ENCODE peak calls at places on chromosome 18, in six cellular contexts. One of them, this sample, is unnamed.

GRCh38 chr18:8548186-8548585 is 61.1 kb upstream of the RAB12 start:
- DNase-seq in mammary epithelial cell: peak
- DNase-seq in GM12864: no peak
- DNase-seq in dorsolateral prefrontal cortex: no peak
- DNase-seq in astrocyte: peak
- DNase-seq in SK-N-SH: no peak
- DNase-seq in this sample: peak

GRCh38 chr18:12038661-12039417 is 54.8 kb upstream of the ANKRD62 start:
- DNase-seq in mammary epithelial cell: peak
- DNase-seq in GM12864: no peak
- DNase-seq in dorsolateral prefrontal cortex: peak
- DNase-seq in astrocyte: peak
- DNase-seq in SK-N-SH: peak
- DNase-seq in this sample: peak

GRCh38 chr18:74148543-74149070 is 284 bp downstream of the TIMM21 start:
- DNase-seq in mammary epithelial cell: no peak
- DNase-seq in GM12864: no peak
- DNase-seq in dorsolateral prefrontal cortex: no peak
- DNase-seq in astrocyte: no peak
- DNase-seq in SK-N-SH: no peak
- DNase-seq in this sample: no peak

GRCh38 chr18:67515987-67516431 is 511 bp downstream of the DSEL start:
- DNase-seq in mammary epithelial cell: peak
- DNase-seq in GM12864: peak
- DNase-seq in dorsolateral prefrontal cortex: peak
- DNase-seq in astrocyte: peak
- DNase-seq in SK-N-SH: peak
- DNase-seq in this sample: peak

GRCh38 chr18:70245941-70246537 is 40.6 kb upstream of the RTTN start:
- DNase-seq in mammary epithelial cell: no peak
- DNase-seq in GM12864: no peak
- DNase-seq in dorsolateral prefrontal cortex: no peak
- DNase-seq in astrocyte: no peak
- DNase-seq in SK-N-SH: no peak
- DNase-seq in this sample: no peak

GRCh38 chr18:6683112-6683876 is 46.2 kb upstream of the ARHGAP28 start:
- DNase-seq in mammary epithelial cell: no peak
- DNase-seq in GM12864: no peak
- DNase-seq in dorsolateral prefrontal cortex: no peak
- DNase-seq in astrocyte: no peak
- DNase-seq in SK-N-SH: peak
- DNase-seq in this sample: no peak

GRCh38 chr18:48790226-48790863 is 160.4 kb downstream of the SMAD7 start:
- DNase-seq in mammary epithelial cell: no peak
- DNase-seq in GM12864: no peak
- DNase-seq in dorsolateral prefrontal cortex: peak
- DNase-seq in astrocyte: no peak
- DNase-seq in SK-N-SH: no peak
- DNase-seq in this sample: no peak

GRCh38 chr18:9950289-9951016 is 36.6 kb downstream of the VAPA start:
- DNase-seq in mammary epithelial cell: no peak
- DNase-seq in GM12864: no peak
- DNase-seq in dorsolateral prefrontal cortex: no peak
- DNase-seq in astrocyte: peak
- DNase-seq in SK-N-SH: no peak
- DNase-seq in this sample: peak

GRCh38 chr18:13893418-13893760 is 21.9 kb downstream of the MC2R start:
- DNase-seq in mammary epithelial cell: no peak
- DNase-seq in GM12864: peak
- DNase-seq in dorsolateral prefrontal cortex: no peak
- DNase-seq in astrocyte: no peak
- DNase-seq in SK-N-SH: no peak
- DNase-seq in this sample: no peak

GRCh38 chr18:23020555-23021294 is 87.6 kb downstream of the RBBP8 start:
- DNase-seq in mammary epithelial cell: no peak
- DNase-seq in GM12864: no peak
- DNase-seq in dorsolateral prefrontal cortex: no peak
- DNase-seq in astrocyte: no peak
- DNase-seq in SK-N-SH: no peak
- DNase-seq in this sample: no peak

GRCh38 chr18:68962623-68963022 is 164.7 kb downstream of the CCDC102B start:
- DNase-seq in mammary epithelial cell: peak
- DNase-seq in GM12864: no peak
- DNase-seq in dorsolateral prefrontal cortex: no peak
- DNase-seq in astrocyte: no peak
- DNase-seq in SK-N-SH: no peak
- DNase-seq in this sample: peak

GRCh38 chr18:9103488-9103887 is 989 bp downstream of the NDUFV2 start:
- DNase-seq in mammary epithelial cell: peak
- DNase-seq in GM12864: no peak
- DNase-seq in dorsolateral prefrontal cortex: no peak
- DNase-seq in astrocyte: no peak
- DNase-seq in SK-N-SH: no peak
- DNase-seq in this sample: no peak

GRCh38 chr18:58603365-58604067 is 25.4 kb downstream of the ALPK2 start:
- DNase-seq in mammary epithelial cell: no peak
- DNase-seq in GM12864: no peak
- DNase-seq in dorsolateral prefrontal cortex: no peak
- DNase-seq in astrocyte: peak
- DNase-seq in SK-N-SH: no peak
- DNase-seq in this sample: no peak

GRCh38 chr18:48345596-48345995 is 63.6 kb downstream of the ZBTB7C start:
- DNase-seq in mammary epithelial cell: no peak
- DNase-seq in GM12864: no peak
- DNase-seq in dorsolateral prefrontal cortex: no peak
- DNase-seq in astrocyte: no peak
- DNase-seq in SK-N-SH: no peak
- DNase-seq in this sample: peak

GRCh38 chr18:49690307-49690706 is 123.0 kb downstream of the ACAA2 start:
- DNase-seq in mammary epithelial cell: peak
- DNase-seq in GM12864: no peak
- DNase-seq in dorsolateral prefrontal cortex: no peak
- DNase-seq in astrocyte: peak
- DNase-seq in SK-N-SH: no peak
- DNase-seq in this sample: peak

GRCh38 chr18:58820251-58820650 is 44.4 kb upstream of the ZNF532 start:
- DNase-seq in mammary epithelial cell: no peak
- DNase-seq in GM12864: no peak
- DNase-seq in dorsolateral prefrontal cortex: no peak
- DNase-seq in astrocyte: no peak
- DNase-seq in SK-N-SH: no peak
- DNase-seq in this sample: no peak

GRCh38 chr18:49550621-49551020 is 11.2 kb upstream of the LIPG start:
- DNase-seq in mammary epithelial cell: no peak
- DNase-seq in GM12864: no peak
- DNase-seq in dorsolateral prefrontal cortex: no peak
- DNase-seq in astrocyte: no peak
- DNase-seq in SK-N-SH: no peak
- DNase-seq in this sample: no peak

GRCh38 chr18:1526996-1527395 is 622.3 kb downstream of the ADCYAP1 start:
- DNase-seq in mammary epithelial cell: no peak
- DNase-seq in GM12864: no peak
- DNase-seq in dorsolateral prefrontal cortex: no peak
- DNase-seq in astrocyte: no peak
- DNase-seq in SK-N-SH: no peak
- DNase-seq in this sample: no peak

GRCh38 chr18:36309436-36310391 is 12.2 kb downstream of the FHOD3 start:
- DNase-seq in mammary epithelial cell: peak
- DNase-seq in GM12864: no peak
- DNase-seq in dorsolateral prefrontal cortex: no peak
- DNase-seq in astrocyte: peak
- DNase-seq in SK-N-SH: peak
- DNase-seq in this sample: peak

GRCh38 chr18:1252534-1252933 is 347.9 kb downstream of the ADCYAP1 start:
- DNase-seq in mammary epithelial cell: no peak
- DNase-seq in GM12864: no peak
- DNase-seq in dorsolateral prefrontal cortex: no peak
- DNase-seq in astrocyte: no peak
- DNase-seq in SK-N-SH: no peak
- DNase-seq in this sample: no peak

GRCh38 chr18:10736984-10737383 is 211.2 kb downstream of the NAPG start:
- DNase-seq in mammary epithelial cell: no peak
- DNase-seq in GM12864: no peak
- DNase-seq in dorsolateral prefrontal cortex: no peak
- DNase-seq in astrocyte: no peak
- DNase-seq in SK-N-SH: no peak
- DNase-seq in this sample: no peak

GRCh38 chr18:72830109-72830508 is 37.7 kb downstream of the NETO1 start:
- DNase-seq in mammary epithelial cell: peak
- DNase-seq in GM12864: no peak
- DNase-seq in dorsolateral prefrontal cortex: peak
- DNase-seq in astrocyte: peak
- DNase-seq in SK-N-SH: no peak
- DNase-seq in this sample: peak

GRCh38 chr18:48408111-48408726 is 964 bp downstream of the ZBTB7C start:
- DNase-seq in mammary epithelial cell: no peak
- DNase-seq in GM12864: no peak
- DNase-seq in dorsolateral prefrontal cortex: no peak
- DNase-seq in astrocyte: no peak
- DNase-seq in SK-N-SH: peak
- DNase-seq in this sample: peak

GRCh38 chr18:70421471-70421870 is 132.6 kb downstream of the SOCS6 start:
- DNase-seq in mammary epithelial cell: peak
- DNase-seq in GM12864: no peak
- DNase-seq in dorsolateral prefrontal cortex: no peak
- DNase-seq in astrocyte: peak
- DNase-seq in SK-N-SH: no peak
- DNase-seq in this sample: peak

GRCh38 chr18:63155910-63156773 is 163.4 kb downstream of the BCL2 start:
- DNase-seq in mammary epithelial cell: no peak
- DNase-seq in GM12864: no peak
- DNase-seq in dorsolateral prefrontal cortex: no peak
- DNase-seq in astrocyte: no peak
- DNase-seq in SK-N-SH: no peak
- DNase-seq in this sample: no peak

GRCh38 chr18:63152791-63153190 is 166.8 kb downstream of the BCL2 start:
- DNase-seq in mammary epithelial cell: no peak
- DNase-seq in GM12864: no peak
- DNase-seq in dorsolateral prefrontal cortex: no peak
- DNase-seq in astrocyte: no peak
- DNase-seq in SK-N-SH: no peak
- DNase-seq in this sample: no peak

GRCh38 chr18:63155169-63155852 is 164.3 kb downstream of the BCL2 start:
- DNase-seq in mammary epithelial cell: no peak
- DNase-seq in GM12864: no peak
- DNase-seq in dorsolateral prefrontal cortex: no peak
- DNase-seq in astrocyte: no peak
- DNase-seq in SK-N-SH: peak
- DNase-seq in this sample: peak

GRCh38 chr18:63152096-63152495 is 167.5 kb downstream of the BCL2 start:
- DNase-seq in mammary epithelial cell: no peak
- DNase-seq in GM12864: no peak
- DNase-seq in dorsolateral prefrontal cortex: no peak
- DNase-seq in astrocyte: no peak
- DNase-seq in SK-N-SH: no peak
- DNase-seq in this sample: no peak

GRCh38 chr18:63154350-63155152 is 165.0 kb downstream of the BCL2 start:
- DNase-seq in mammary epithelial cell: no peak
- DNase-seq in GM12864: no peak
- DNase-seq in dorsolateral prefrontal cortex: no peak
- DNase-seq in astrocyte: no peak
- DNase-seq in SK-N-SH: no peak
- DNase-seq in this sample: no peak
- H3K4me3 ChIP-seq in mammary epithelial cell: no peak
- H3K4me3 ChIP-seq in GM12864: peak
- H3K4me3 ChIP-seq in dorsolateral prefrontal cortex: no peak
- H3K4me3 ChIP-seq in astrocyte: no peak
- H3K4me3 ChIP-seq in SK-N-SH: no peak
- H3K4me3 ChIP-seq in this sample: no peak

DNA sequence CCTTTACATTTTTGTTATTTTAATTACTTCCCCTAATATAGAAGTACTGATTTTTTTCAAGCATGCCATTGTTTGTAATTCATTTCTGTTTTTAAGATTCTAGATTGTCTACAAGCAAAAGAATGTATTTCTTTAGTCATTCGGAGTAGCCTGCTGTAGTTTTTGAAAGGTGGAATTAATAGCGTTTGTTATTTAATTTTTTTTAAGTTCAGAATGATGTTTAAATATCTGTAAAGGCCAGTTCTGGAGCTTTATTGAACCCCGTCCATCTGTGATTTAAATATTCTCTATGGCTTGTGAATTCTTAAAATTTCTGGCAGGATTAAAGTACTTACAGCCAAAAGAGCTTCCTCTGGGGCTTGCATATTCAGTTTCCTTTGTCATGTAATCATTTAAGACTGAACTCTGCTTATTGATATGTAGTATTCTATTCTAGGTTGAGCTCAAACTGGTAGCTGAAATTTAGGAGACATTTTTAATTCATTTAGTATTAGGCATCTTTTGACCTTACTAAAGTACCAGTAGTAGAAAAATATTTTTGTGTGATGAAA is 5.2 kb downstream of the TGIF1 start:
- DNase-seq in mammary epithelial cell: no peak
- DNase-seq in GM12864: no peak
- DNase-seq in dorsolateral prefrontal cortex: no peak
- DNase-seq in astrocyte: no peak
- DNase-seq in SK-N-SH: no peak
- DNase-seq in this sample: no peak
- TF ChIP-seq CTCF in mammary epithelial cell: no peak
- TF ChIP-seq CTCF in GM12864: no peak
- TF ChIP-seq CTCF in dorsolateral prefrontal cortex: no peak
- TF ChIP-seq CTCF in astrocyte: no peak
- TF ChIP-seq CTCF in SK-N-SH: no peak
- TF ChIP-seq CTCF in this sample: no peak

DNA sequence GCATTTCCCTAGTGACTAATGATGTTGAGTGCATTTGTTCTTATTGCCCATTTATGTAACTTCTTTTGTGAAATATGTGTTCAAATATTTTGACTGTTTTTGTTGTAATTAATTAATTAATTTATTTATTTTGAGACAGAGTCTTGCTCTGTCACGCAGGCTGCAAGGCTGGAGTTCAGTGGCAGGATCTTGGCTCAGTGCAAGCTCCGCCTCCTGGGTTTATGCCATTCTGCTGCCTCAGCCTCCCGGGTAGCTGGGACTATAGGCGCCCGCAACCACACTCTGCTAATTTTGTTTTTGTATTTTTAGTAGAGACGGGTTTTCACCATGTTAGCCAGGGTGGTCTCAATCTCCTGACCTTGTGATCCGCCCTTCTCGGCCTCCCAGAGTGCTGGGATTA is 71.9 kb downstream of the TAF4B start:
- DNase-seq in mammary epithelial cell: no peak
- DNase-seq in GM12864: no peak
- DNase-seq in dorsolateral prefrontal cortex: no peak
- DNase-seq in astrocyte: no peak
- DNase-seq in SK-N-SH: no peak
- DNase-seq in this sample: no peak
- H3K4me3 ChIP-seq in mammary epithelial cell: no peak
- H3K4me3 ChIP-seq in GM12864: no peak
- H3K4me3 ChIP-seq in dorsolateral prefrontal cortex: no peak
- H3K4me3 ChIP-seq in astrocyte: no peak
- H3K4me3 ChIP-seq in SK-N-SH: no peak
- H3K4me3 ChIP-seq in this sample: no peak

GRCh38 chr18:4453712-4454547 is 1.2 kb downstream of the DLGAP1 start:
- DNase-seq in mammary epithelial cell: no peak
- DNase-seq in GM12864: no peak
- DNase-seq in dorsolateral prefrontal cortex: peak
- DNase-seq in astrocyte: no peak
- DNase-seq in SK-N-SH: peak
- DNase-seq in this sample: no peak
- TF ChIP-seq CTCF in mammary epithelial cell: no peak
- TF ChIP-seq CTCF in GM12864: no peak
- TF ChIP-seq CTCF in dorsolateral prefrontal cortex: no peak
- TF ChIP-seq CTCF in astrocyte: no peak
- TF ChIP-seq CTCF in SK-N-SH: no peak
- TF ChIP-seq CTCF in this sample: no peak

This sample was measured in epithelial cell of esophagus.